ENCODE peak calls at places on chromosomes 4 and X, in ten cellular contexts. X, M, I, D, K, G, S, F, T and A are unnamed samples.
A peak's percentile ranks its signal among the peaks of the same experiment; 100 is the strongest.

GRCh38 chr4:124803641-124804040 is 91.1 kb upstream of the ANKRD50 start:
- ATAC-seq in X (peak; percentile 61), M (no peak), I (no peak), D (no peak), K (no peak), G (no peak), S (no peak), F (no peak), T (no peak), A (peak; percentile 98)

GRCh38 chr4:151340751-151341385 is 15.5 kb upstream of the SH3D19 start:
- ATAC-seq in X (no peak), M (no peak), I (no peak), D (no peak), K (peak; percentile 13), G (no peak), S (no peak), F (no peak), T (no peak), A (no peak)

GRCh38 chr4:99507762-99508161 is 3.1 kb upstream of the C4orf17 start:
- ATAC-seq in X (no peak), M (no peak), I (no peak), D (no peak), K (no peak), G (no peak), S (peak; percentile 75), F (no peak), T (no peak), A (peak; percentile 39)

GRCh38 chr4:6848717-6849305 is 60.8 kb upstream of the TBC1D14 start:
- ATAC-seq in X (peak; percentile 15), M (no peak), I (no peak), D (no peak), K (no peak), G (no peak), S (no peak), F (peak; percentile 77), T (no peak), A (peak; percentile 28)

GRCh38 chrX:106952988-106953387 is 32.8 kb downstream of the CLDN2 start:
- ATAC-seq in X (no peak), M (no peak), I (no peak), D (no peak), K (no peak), G (no peak), S (no peak), F (peak; percentile 55), T (no peak), A (no peak)

GRCh38 chr4:145681518-145681917 is 1.6 kb downstream of the C4orf51 start:
- ATAC-seq in X (peak; percentile 43), M (no peak), I (no peak), D (no peak), K (no peak), G (no peak), S (no peak), F (no peak), T (no peak), A (no peak)

GRCh38 chr4:5785806-5786680 is 75.0 kb downstream of the EVC start:
- ATAC-seq in X (peak; percentile 62), M (no peak), I (peak; percentile 53), D (no peak), K (peak; percentile 74), G (no peak), S (no peak), F (no peak), T (no peak), A (peak; percentile 73)

GRCh38 chrX:42704454-42704853 is 73.5 kb downstream of the PPP1R2C start:
- ATAC-seq in X (no peak), M (no peak), I (no peak), D (no peak), K (no peak), G (no peak), S (no peak), F (no peak), T (no peak), A (no peak)

GRCh38 chr4:11765849-11766453 is 337.3 kb upstream of the HS3ST1 start:
- ATAC-seq in X (peak; percentile 43), M (no peak), I (peak; percentile 71), D (peak; percentile 59), K (no peak), G (no peak), S (no peak), F (no peak), T (peak; percentile 55), A (no peak)

GRCh38 chrX:44945736-44946135 is 72.7 kb downstream of the KDM6A start:
- ATAC-seq in X (no peak), M (no peak), I (no peak), D (no peak), K (no peak), G (no peak), S (no peak), F (peak; percentile 61), T (no peak), A (peak; percentile 55)

GRCh38 chrX:16212436-16212835 is 45.2 kb downstream of the MAGEB17 start:
- ATAC-seq in X (no peak), M (no peak), I (no peak), D (no peak), K (no peak), G (no peak), S (no peak), F (no peak), T (no peak), A (no peak)

GRCh38 chrX:45743081-45743533 is 542.4 kb upstream of the DIPK2B start:
- ATAC-seq in X (no peak), M (no peak), I (peak; percentile 31), D (peak; percentile 50), K (no peak), G (peak; percentile 29), S (peak; percentile 32), F (no peak), T (peak; percentile 62), A (peak; percentile 51)

GRCh38 chr4:161197912-161198311 is 965.9 kb downstream of the FSTL5 start:
- ATAC-seq in X (no peak), M (no peak), I (no peak), D (no peak), K (no peak), G (no peak), S (no peak), F (no peak), T (no peak), A (no peak)

GRCh38 chrX:13101439-13102139 is 57.2 kb upstream of the FAM9C start:
- ATAC-seq in X (peak; percentile 100), M (peak; percentile 90), I (peak; percentile 99), D (peak; percentile 96), K (peak; percentile 98), G (peak; percentile 67), S (peak; percentile 99), F (peak; percentile 80), T (peak; percentile 93), A (peak; percentile 99)

GRCh38 chrX:2283111-2283847 is 217.5 kb downstream of the DHRSX start:
- ATAC-seq in X (peak; percentile 65), M (no peak), I (no peak), D (no peak), K (no peak), G (no peak), S (no peak), F (no peak), T (no peak), A (no peak)

GRCh38 chr4:108796173-108796572 is 33.3 kb upstream of the ETNPPL start:
- ATAC-seq in X (peak; percentile 56), M (peak; percentile 65), I (peak; percentile 89), D (no peak), K (peak; percentile 33), G (no peak), S (no peak), F (no peak), T (no peak), A (no peak)

GRCh38 chr4:24091632-24092240 is 201.9 kb upstream of the PPARGC1A start:
- ATAC-seq in X (no peak), M (no peak), I (no peak), D (no peak), K (no peak), G (no peak), S (no peak), F (no peak), T (no peak), A (no peak)

GRCh38 chr4:11441182-11441556 is 12.5 kb upstream of the HS3ST1 start:
- ATAC-seq in X (no peak), M (no peak), I (no peak), D (no peak), K (no peak), G (no peak), S (no peak), F (no peak), T (no peak), A (no peak)

GRCh38 chrX:48511561-48511960 is 2.8 kb downstream of the PORCN start:
- ATAC-seq in X (no peak), M (no peak), I (no peak), D (no peak), K (no peak), G (no peak), S (no peak), F (no peak), T (no peak), A (no peak)

GRCh38 chr4:75699299-75699698 is 25.1 kb upstream of the USO1 start:
- ATAC-seq in X (no peak), M (no peak), I (no peak), D (no peak), K (no peak), G (no peak), S (no peak), F (no peak), T (no peak), A (no peak)

GRCh38 chr4:6941796-6942195 is 32.2 kb downstream of the TBC1D14 start:
- ATAC-seq in X (no peak), M (no peak), I (no peak), D (no peak), K (no peak), G (peak; percentile 63), S (no peak), F (no peak), T (no peak), A (peak; percentile 12)

GRCh38 chr4:99324361-99324760 is 3.2 kb upstream of the ADH1B start:
- ATAC-seq in X (no peak), M (peak; percentile 36), I (no peak), D (no peak), K (no peak), G (no peak), S (no peak), F (peak; percentile 19), T (no peak), A (no peak)

GRCh38 chrX:50779694-50780093 is 34.3 kb downstream of the SHROOM4 start:
- ATAC-seq in X (peak; percentile 53), M (no peak), I (peak; percentile 90), D (no peak), K (peak; percentile 38), G (no peak), S (no peak), F (no peak), T (no peak), A (no peak)

GRCh38 chrX:107673401-107673800 is 45.1 kb downstream of the PRPS1 start:
- ATAC-seq in X (no peak), M (no peak), I (no peak), D (no peak), K (no peak), G (peak; percentile 0), S (peak; percentile 2), F (peak; percentile 8), T (no peak), A (no peak)

GRCh38 chr4:145536044-145536443 is 54.4 kb downstream of the SMAD1 start:
- ATAC-seq in X (peak; percentile 32), M (no peak), I (peak; percentile 14), D (no peak), K (no peak), G (no peak), S (no peak), F (no peak), T (no peak), A (no peak)

GRCh38 chr4:147860960-147861359 is 129.1 kb downstream of the ARHGAP10 start:
- ATAC-seq in X (peak; percentile 17), M (peak; percentile 78), I (no peak), D (no peak), K (peak; percentile 3), G (no peak), S (no peak), F (peak; percentile 85), T (no peak), A (peak; percentile 33)

GRCh38 chrX:12292996-12293765 is 154.9 kb downstream of the FRMPD4 start:
- ATAC-seq in X (no peak), M (no peak), I (no peak), D (no peak), K (no peak), G (no peak), S (no peak), F (no peak), T (no peak), A (no peak)

GRCh38 chr4:23991444-23991843 is 101.6 kb upstream of the PPARGC1A start:
- ATAC-seq in X (no peak), M (no peak), I (no peak), D (no peak), K (no peak), G (no peak), S (no peak), F (no peak), T (no peak), A (no peak)